ENCODE peak calls at places on chromosome 3, in four cellular contexts. K is K562, S is GM12878, W is HepG2. R is an unnamed sample.

GRCh38 chr3:64131755-64132154 is 93.5 kb downstream of the PRICKLE2 start:
- DNase-seq in K (no peak), S (no peak), W (no peak), R (no peak)

GRCh38 chr3:109336272-109336957 is 931 bp downstream of the DPPA4 start:
- DNase-seq in K (no peak), S (no peak), W (no peak), R (no peak)

GRCh38 chr3:4993276-4994143 is 14.3 kb downstream of the BHLHE40 start:
- DNase-seq in K (no peak), S (no peak), W (no peak), R (no peak)

GRCh38 chr3:17752441-17752840 is 10.0 kb upstream of the TBC1D5 start:
- DNase-seq in K (no peak), S (no peak), W (no peak), R (no peak)

GRCh38 chr3:12301513-12301912 is 12.6 kb downstream of the PPARG start:
- DNase-seq in K (no peak), S (no peak), W (no peak), R (no peak)

GRCh38 chr3:112814256-112814655 is 32.4 kb downstream of the CD200R1L start:
- DNase-seq in K (no peak), S (no peak), W (peak), R (peak)

GRCh38 chr3:27312044-27312668 is 57.0 kb downstream of the NEK10 start:
- DNase-seq in K (peak), S (peak), W (peak), R (peak)

GRCh38 chr3:5572168-5572567 is 384.7 kb downstream of the EDEM1 start:
- DNase-seq in K (no peak), S (no peak), W (no peak), R (no peak)

GRCh38 chr3:7518471-7518870 is 657.6 kb downstream of the GRM7 start:
- DNase-seq in K (no peak), S (no peak), W (no peak), R (no peak)

GRCh38 chr3:77652624-77653023 is 612.7 kb downstream of the ROBO2 start:
- DNase-seq in K (no peak), S (no peak), W (no peak), R (no peak)

DNA sequence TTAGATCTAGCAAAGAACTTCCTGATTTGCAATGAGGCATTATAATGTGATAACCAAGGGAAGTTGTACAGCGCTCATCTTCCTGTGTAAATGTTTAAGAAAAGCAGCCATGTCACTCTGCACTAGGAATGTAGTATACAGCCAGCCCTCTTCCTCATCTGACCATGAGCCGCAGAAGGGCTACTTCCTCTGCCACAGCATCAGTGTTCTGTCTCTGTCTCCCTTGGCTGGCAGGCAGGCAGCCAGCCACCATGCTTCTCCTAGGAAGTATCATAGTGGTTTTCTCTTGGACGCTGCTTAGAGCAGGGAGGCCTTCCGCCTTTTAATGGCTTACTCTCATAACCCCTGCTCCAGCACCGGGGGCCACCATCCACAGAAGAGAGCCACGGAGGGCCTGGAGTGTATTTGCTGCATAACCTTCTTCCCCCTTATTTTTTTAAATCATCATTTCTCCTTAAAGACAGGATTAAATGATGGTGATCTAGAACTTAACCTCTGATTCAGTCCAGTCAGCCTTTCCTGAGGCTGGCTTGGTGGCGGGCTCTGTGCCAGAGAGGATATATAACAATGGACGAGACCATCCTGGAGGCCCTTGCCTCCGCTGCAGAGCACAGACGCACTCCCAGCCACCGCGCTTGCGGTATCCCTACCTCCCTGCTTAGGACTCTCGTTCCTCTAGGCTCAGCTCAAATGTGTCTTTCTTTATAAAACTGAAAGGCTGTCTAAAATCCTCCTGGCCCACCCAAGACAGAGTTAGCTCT is 57.3 kb upstream of the PLXNA1 start:
- DNase-seq in K (no peak), S (no peak), W (no peak), R (no peak)
- TF ChIP-seq POLR2AphosphoS5 in K (no peak), S (no peak), W (no peak), R (no peak)

GRCh38 chr3:119599558-119600174 is 2.0 kb downstream of the PLA1A start:
- DNase-seq in K (no peak), S (no peak), W (no peak), R (no peak)

GRCh38 chr3:119598410-119599098 is 869 bp downstream of the PLA1A start:
- DNase-seq in K (no peak), S (peak), W (no peak), R (no peak)

GRCh38 chr3:119596392-119596791 is 1.3 kb upstream of the PLA1A start:
- DNase-seq in K (no peak), S (no peak), W (no peak), R (no peak)

GRCh38 chr3:119595639-119596329 is 1.9 kb upstream of the PLA1A start:
- DNase-seq in K (peak), S (no peak), W (no peak), R (no peak)

DNA sequence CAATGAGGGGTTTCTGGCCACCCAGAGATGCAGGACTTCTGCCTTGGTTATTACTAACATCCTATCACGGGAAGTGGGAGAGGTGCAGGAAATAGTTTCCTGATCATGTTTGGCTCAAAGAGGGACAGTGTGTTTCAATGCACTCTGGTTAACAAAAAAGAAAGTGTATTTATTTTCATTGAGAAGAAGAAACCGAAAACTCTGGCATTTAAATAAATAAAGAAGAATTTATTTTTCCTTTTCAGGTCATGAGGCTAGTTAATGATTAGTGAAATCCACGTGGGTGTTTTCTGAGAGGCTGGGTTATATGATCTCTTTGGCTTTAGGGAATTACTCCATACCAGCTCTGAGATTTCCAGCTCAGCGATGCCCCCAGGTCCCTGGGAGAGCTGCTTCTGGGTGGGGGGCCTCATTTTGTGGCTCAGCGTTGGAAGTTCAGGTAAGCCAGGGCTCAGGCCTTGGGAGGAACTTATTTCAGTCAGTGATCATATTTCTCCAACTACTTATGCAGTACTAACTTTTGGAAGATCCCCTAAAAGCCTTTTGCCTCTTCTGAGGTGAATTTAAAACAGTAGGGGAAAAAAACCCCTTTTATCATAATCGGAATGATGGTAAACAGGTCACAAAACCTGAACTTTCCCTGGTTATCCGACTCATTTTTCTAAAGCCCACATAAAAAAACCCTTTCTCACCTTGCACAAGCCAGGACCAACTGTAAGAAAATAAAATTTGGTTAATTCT is at the start of gene PLA1A:
- DNase-seq in K (no peak), S (no peak), W (peak), R (no peak)
- TF ChIP-seq REST in K (no peak), S (no peak), W (no peak), R (no peak)

DNA sequence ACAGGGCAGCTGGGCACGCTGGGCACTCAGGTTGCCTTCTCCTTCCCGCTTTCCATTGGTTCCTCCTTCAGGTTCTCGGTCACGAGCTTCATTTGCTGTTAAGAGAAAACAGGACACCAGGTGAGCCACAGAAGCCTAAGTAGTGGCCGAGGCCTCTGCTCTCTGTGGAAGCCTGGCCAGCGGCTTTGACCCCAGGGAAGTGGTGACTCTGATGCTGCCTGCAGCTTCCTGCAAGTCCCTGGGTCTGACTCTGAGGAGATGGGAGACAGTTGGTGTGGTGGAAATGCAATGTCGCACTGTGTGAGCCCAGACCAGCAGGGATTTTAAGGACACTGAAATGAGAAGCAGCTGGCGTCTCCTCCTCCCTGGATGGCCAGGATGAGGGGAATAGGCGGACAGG is 80.5 kb downstream of the SNRK start:
- DNase-seq in K (no peak), S (no peak), W (no peak), R (no peak)
- TF ChIP-seq CREB1 in K (no peak), S (no peak), W (no peak), R (no peak)

DNA sequence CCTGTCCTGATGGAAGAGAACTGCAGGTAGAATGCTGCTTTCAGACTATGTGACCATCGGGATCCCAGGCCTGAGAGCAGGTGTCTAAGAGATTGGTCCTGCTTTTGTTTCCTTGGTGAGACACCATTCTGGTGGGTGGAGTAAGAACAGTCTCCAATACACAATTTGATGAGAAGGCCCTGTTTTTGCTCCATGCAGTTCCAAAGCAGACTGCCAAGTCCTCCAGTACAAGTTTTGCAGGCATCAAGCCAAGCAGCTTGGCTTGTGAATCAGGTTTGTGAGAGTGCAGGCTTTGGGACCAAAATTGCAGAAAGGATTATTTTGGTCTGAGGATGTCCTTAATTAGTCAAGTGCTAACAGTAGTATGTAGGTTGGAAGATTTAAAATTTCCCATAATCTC is 381.6 kb downstream of the FOXP1 start:
- DNase-seq in K (no peak), S (no peak), W (no peak), R (peak)
- TF ChIP-seq POLR2AphosphoS5 in K (no peak), S (no peak), W (no peak), R (no peak)

DNA sequence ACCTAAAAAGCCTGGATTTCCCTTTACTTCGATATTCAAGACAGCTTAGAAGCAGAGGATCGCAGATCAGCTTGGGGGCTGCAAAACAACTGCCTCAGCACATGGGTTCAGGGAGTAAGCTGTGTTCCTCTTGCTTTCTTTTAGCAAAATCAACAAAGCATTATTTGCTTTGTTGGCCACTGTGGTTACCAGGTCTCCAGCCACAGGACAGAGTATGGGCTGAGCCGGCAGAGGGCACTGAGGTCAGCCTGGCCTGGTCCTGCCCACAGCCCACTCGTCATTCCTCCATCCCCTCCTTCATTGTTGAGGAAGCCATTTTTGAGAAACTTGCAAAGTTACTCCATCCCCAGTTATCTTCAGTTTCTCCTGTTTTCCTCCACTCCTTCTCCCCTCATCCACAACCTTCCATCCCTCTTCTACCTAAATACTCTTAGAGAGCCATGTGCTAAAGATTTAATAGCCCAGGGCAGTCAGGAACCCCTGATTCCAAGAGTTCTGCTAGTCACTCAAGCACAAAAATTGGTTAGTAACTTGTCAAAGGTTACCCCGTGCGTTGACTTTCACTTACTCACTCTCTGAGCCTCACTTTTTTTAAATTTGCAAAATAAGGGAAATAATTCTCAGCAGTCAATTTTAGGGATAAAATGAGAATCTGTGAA is 60.0 kb upstream of the HES1 start:
- DNase-seq in K (peak), S (no peak), W (peak), R (no peak)
- TF ChIP-seq REST in K (no peak), S (no peak), W (no peak), R (no peak)

GRCh38 chr3:195544634-195545033 is 1.5 kb upstream of the PPP1R2 start:
- DNase-seq in K (no peak), S (no peak), W (no peak), R (no peak)
- TF ChIP-seq CREB1 in K (no peak), S (no peak), W (no peak), R (no peak)

GRCh38 chr3:152556731-152557254 is 278.1 kb upstream of the P2RY1 start:
- DNase-seq in K (no peak), S (no peak), W (peak), R (no peak)
- TF ChIP-seq POLR2AphosphoS5 in K (no peak), S (no peak), W (no peak), R (no peak)

GRCh38 chr3:72380711-72381508 is 467.3 kb downstream of the SHQ1 start:
- DNase-seq in K (no peak), S (no peak), W (no peak), R (no peak)
- TF ChIP-seq REST in K (no peak), S (no peak), W (no peak), R (no peak)

GRCh38 chr3:66031102-66031698 is 7.5 kb downstream of the MAGI1 start:
- DNase-seq in K (no peak), S (no peak), W (no peak), R (no peak)

GRCh38 chr3:66029014-66029413 is 9.7 kb downstream of the MAGI1 start:
- DNase-seq in K (no peak), S (no peak), W (no peak), R (no peak)

GRCh38 chr3:66023728-66024390 is 14.9 kb downstream of the MAGI1 start:
- DNase-seq in K (no peak), S (no peak), W (no peak), R (no peak)

GRCh38 chr3:66029443-66029842 is 9.3 kb downstream of the MAGI1 start:
- DNase-seq in K (no peak), S (no peak), W (no peak), R (no peak)

GRCh38 chr3:66028457-66028856 is 10.3 kb downstream of the MAGI1 start:
- DNase-seq in K (no peak), S (no peak), W (no peak), R (no peak)
- TF ChIP-seq CREB1 in K (no peak), S (no peak), W (no peak), R (no peak)

GRCh38 chr3:101994386-101994785 is 145.1 kb downstream of the NFKBIZ start:
- DNase-seq in K (no peak), S (no peak), W (no peak), R (no peak)

GRCh38 chr3:101996832-101997231 is 147.5 kb downstream of the NFKBIZ start:
- DNase-seq in K (no peak), S (no peak), W (no peak), R (no peak)

GRCh38 chr3:101992861-101993260 is 143.5 kb downstream of the NFKBIZ start:
- DNase-seq in K (no peak), S (no peak), W (no peak), R (no peak)

GRCh38 chr3:101998256-101998926 is 149.1 kb downstream of the NFKBIZ start:
- DNase-seq in K (no peak), S (no peak), W (no peak), R (no peak)

DNA sequence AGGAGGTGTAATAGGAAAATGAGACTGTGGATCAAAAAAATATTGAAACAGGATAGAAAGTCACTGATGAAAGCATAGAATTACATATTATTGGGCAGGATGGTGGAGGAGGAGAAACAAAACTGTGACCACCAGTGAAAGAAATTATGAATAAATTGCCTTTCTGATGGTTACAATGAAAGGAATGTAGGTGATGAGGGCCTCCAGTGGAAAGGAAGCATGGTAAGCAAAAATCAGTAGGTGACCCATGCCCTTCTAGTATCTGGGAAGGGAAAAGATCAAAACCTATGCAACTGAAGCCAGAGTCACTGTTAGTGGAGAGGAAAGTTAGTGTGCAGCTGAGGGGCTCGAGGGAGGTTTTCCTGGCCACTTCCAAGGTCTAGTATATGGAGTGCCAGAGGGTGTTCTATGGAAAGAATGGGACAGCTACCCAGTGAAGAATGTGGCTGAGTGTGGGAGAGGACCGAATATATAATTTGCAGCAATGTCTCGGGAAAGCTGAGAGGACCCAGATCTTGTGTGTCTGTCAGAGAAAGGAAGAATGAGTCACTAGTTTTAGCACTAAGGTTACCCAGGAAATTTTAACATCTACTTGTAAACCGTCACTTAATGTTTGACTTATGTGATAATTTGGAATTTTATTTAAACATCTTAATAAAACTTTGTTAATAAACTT is 146.2 kb downstream of the NFKBIZ start:
- DNase-seq in K (no peak), S (no peak), W (no peak), R (no peak)
- TF ChIP-seq POLR2AphosphoS5 in K (no peak), S (no peak), W (no peak), R (no peak)

R was measured in GM23338.